ENCODE peak calls at places on chromosome 1, in nine cellular contexts. E, V, P, X, F, N, J, K and H are unnamed samples.

GRCh38 chr1:81681104-81681503 is 119.6 kb upstream of the ADGRL2 start:
- DNase-seq in V (no peak), K (no peak), P (no peak), X (peak; percentile 3), J (no peak), E (no peak), F (no peak), N (no peak), H (no peak)

GRCh38 chr1:76005755-76006154 is 68.8 kb upstream of the ST6GALNAC3 start:
- DNase-seq in E (no peak), V (no peak), F (no peak), K (no peak), J (no peak), X (no peak), P (no peak), N (no peak), H (no peak)

GRCh38 chr1:91440845-91441244 is 36.2 kb upstream of the HFM1 start:
- DNase-seq in X (no peak), K (peak; percentile 6), P (peak; percentile 14), V (peak; percentile 21), F (peak; percentile 3), E (no peak), N (no peak), J (no peak), H (no peak)

GRCh38 chr1:44853201-44853600 is 10.1 kb upstream of the PTCH2 start:
- DNase-seq in V (no peak), X (no peak), K (no peak), N (no peak), E (no peak), J (no peak), P (no peak), F (no peak), H (no peak)

GRCh38 chr1:208387908-208388756 is 143.9 kb upstream of the PLXNA2 start:
- DNase-seq in V (no peak), K (no peak), P (no peak), N (no peak), X (no peak), F (no peak), J (no peak), E (no peak), H (no peak)

GRCh38 chr1:60920561-60920960 is 161.8 kb upstream of the NFIA start:
- DNase-seq in E (no peak), P (no peak), K (no peak), N (no peak), F (no peak), V (no peak), X (no peak), J (no peak), H (no peak)

GRCh38 chr1:115210302-115210711 is 121.0 kb upstream of the TSPAN2 start:
- DNase-seq in N (no peak), E (no peak), F (no peak), K (no peak), J (no peak), X (no peak), P (no peak), V (no peak), H (no peak)

GRCh38 chr1:24277420-24278169 is 41.6 kb upstream of the GRHL3 start:
- DNase-seq in V (no peak), X (no peak), J (peak; percentile 15), E (no peak), N (no peak), P (no peak), K (no peak), F (no peak), H (no peak)

GRCh38 chr1:183278736-183279591 is 92.9 kb downstream of the LAMC2 start:
- DNase-seq in J (no peak), P (no peak), N (no peak), V (no peak), F (no peak), X (no peak), E (no peak), K (no peak), H (peak; percentile 16)

GRCh38 chr1:24190970-24191570 is 4.0 kb upstream of the IFNLR1 start:
- DNase-seq in J (peak; percentile 80), V (no peak), X (no peak), N (no peak), E (no peak), F (no peak), K (no peak), P (no peak), H (peak; percentile 51)

GRCh38 chr1:61013189-61013952 is 69.0 kb upstream of the NFIA start:
- DNase-seq in F (no peak), P (no peak), N (no peak), J (no peak), K (no peak), E (peak; percentile 79), V (peak; percentile 49), X (no peak), H (no peak)

GRCh38 chr1:238089615-238090014 is 198.9 kb upstream of the ZP4 start:
- DNase-seq in K (no peak), X (no peak), V (no peak), N (no peak), J (no peak), F (no peak), P (no peak), E (no peak), H (no peak)
- TF ChIP-seq REST in K (no peak), X (no peak), V (no peak), N (no peak), J (no peak), F (no peak), P (no peak), E (no peak), H (no peak)

DNA sequence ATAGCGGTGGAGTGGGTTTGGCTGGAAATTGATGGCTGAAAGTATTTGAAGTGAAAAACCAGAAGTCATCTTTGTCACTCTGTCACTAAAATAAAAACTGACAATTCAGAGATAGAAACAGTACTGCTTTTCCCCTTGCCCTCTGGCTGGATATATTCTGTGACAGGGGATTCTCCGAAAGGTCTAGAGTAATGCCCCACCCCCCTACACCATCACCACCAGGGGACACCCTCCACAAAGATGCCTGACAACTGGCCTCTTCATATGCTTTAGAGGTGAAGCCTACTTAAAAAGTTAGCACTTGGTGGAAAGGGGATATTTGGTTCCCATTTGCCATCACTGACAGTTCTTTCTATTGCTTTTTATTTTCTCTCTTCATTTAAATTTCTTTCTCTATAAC is 73.5 kb downstream of the SGIP1 start:
- DNase-seq in P (no peak), K (no peak), E (no peak), X (peak; percentile 62), N (no peak), J (no peak), F (no peak), V (no peak), H (no peak)
- TF ChIP-seq CTCF in P (no peak), K (peak; percentile 27), E (peak; percentile 40), X (peak; percentile 59), N (peak; percentile 17), J (peak; percentile 10), F (no peak), V (peak; percentile 13), H (no peak)

GRCh38 chr1:29124366-29125236 is 898 bp upstream of the TMEM200B start:
- DNase-seq in V (peak; percentile 96), K (peak; percentile 46), P (peak; percentile 71), J (no peak), X (peak; percentile 92), N (no peak), F (peak; percentile 56), E (peak; percentile 99), H (no peak)
- H3K27ac ChIP-seq in V (peak overlapping the region; percentile 43), K (peak overlapping the region; percentile 93), P (peak overlapping the region; percentile 86), J (no peak overlapping the region), X (peak overlapping the region; percentile 55), N (peak overlapping the region; percentile 72), F (peak overlapping the region; percentile 13), E (peak overlapping the region; percentile 60), H (no peak overlapping the region)

GRCh38 chr1:68570859-68571258 is 74.0 kb upstream of the DEPDC1 start:
- DNase-seq in E (no peak), X (no peak), N (no peak), J (no peak), P (no peak), K (no peak), V (no peak), F (no peak), H (no peak)

GRCh38 chr1:68565923-68566322 is 69.0 kb upstream of the DEPDC1 start:
- DNase-seq in J (no peak), N (no peak), P (no peak), E (no peak), K (no peak), F (no peak), V (no peak), X (peak; percentile 23), H (no peak)

GRCh38 chr1:68571499-68571898 is 74.6 kb upstream of the DEPDC1 start:
- DNase-seq in V (no peak), P (no peak), F (no peak), K (no peak), J (no peak), E (no peak), X (no peak), N (no peak), H (no peak)
- TF ChIP-seq REST in V (no peak), P (no peak), F (no peak), K (no peak), J (no peak), E (no peak), X (no peak), N (no peak), H (no peak)

GRCh38 chr1:19209990-19210771 is at the start of gene UBR4:
- DNase-seq in F (peak; percentile 94), E (peak; percentile 94), J (peak; percentile 88), X (peak; percentile 97), N (peak; percentile 89), V (peak; percentile 96), P (peak; percentile 69), K (peak; percentile 92), H (peak; percentile 95)
- TF ChIP-seq CTCF in F (no peak), E (peak; percentile 10), J (no peak), X (no peak), N (no peak), V (no peak), P (no peak), K (no peak), H (no peak)

DNA sequence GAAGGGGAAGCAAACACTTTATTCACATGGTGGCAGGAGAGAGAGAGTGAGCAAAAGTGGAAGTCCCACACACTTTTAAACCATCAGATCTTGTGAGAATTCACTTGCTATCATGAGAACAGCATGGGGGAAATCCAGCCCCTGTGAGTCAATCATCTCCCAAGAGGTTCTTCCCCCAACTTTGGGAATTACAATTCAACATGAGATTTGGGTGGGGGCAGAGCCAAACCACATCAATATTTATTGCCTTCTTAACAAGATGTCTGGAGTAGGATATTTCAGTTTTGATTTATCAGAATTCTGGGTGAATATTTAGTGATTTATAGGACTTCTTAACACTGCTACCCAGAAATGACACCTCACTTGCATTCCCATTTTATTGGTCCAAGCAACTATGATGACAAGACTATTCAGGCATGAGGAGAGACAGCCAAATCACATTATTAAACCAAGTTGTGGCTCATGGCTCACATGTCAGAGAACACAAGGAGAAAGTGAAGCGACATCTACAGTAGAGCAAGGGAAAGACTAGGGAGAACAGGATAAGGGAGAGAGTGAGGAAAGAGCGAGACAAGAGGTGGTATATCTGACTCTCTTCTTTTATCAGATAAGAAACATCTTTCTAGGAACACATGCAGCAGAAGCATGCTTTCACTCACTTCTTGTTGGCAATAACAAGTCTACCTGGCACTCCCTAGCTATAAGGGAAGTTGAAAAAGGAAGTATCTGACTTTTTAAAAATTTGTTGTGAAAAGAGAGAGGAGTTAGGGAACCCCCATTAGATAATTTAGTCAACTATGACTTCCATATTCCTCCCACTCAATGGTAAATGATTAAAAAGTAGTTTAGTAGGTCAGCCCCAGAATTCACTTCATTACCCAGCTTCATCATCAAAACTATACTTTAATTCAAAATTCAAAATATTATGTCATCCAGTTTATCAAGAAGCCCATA is 36.6 kb upstream of the PTPRC start:
- DNase-seq in E (no peak), X (no peak), J (no peak), V (no peak), K (no peak), P (no peak), N (no peak), F (no peak), H (peak; percentile 26)
- H3K27ac ChIP-seq in E (no peak overlapping the region), X (no peak overlapping the region), J (peak overlapping the region; percentile 3), V (no peak overlapping the region), K (no peak overlapping the region), P (no peak overlapping the region), N (no peak overlapping the region), F (no peak overlapping the region), H (no peak overlapping the region)